ENCODE peak calls at places on chromosomes 16 and 17, in seven cellular contexts. C, S, X, K, P, J and Y are unnamed samples.

GRCh38 chr16:66958857-66959644 is 2.0 kb upstream of the CES3 start:
- DNase-seq in J (no peak), X (peak), C (no peak), P (no peak), S (no peak), K (no peak), Y (no peak)

GRCh38 chr17:37576281-37576680 is 32.9 kb downstream of the SYNRG start:
- DNase-seq in S (no peak), K (no peak), C (no peak), J (no peak), P (no peak), X (no peak), Y (no peak)

GRCh38 chr17:29838961-29839360 is 91.1 kb downstream of the SSH2 start:
- DNase-seq in X (peak), P (peak), J (no peak), S (peak), K (no peak), C (no peak), Y (no peak)

GRCh38 chr17:78886954-78887353 is 16.0 kb downstream of the CEP295NL start:
- DNase-seq in X (no peak), C (no peak), P (no peak), S (no peak), J (no peak), K (no peak), Y (no peak)

GRCh38 chr17:16282522-16282921 is 65.5 kb downstream of the PIGL start:
- DNase-seq in C (no peak), J (no peak), X (no peak), P (peak), S (no peak), K (no peak), Y (no peak)

GRCh38 chr16:62225675-62226074 is 189.4 kb upstream of the CDH8 start:
- DNase-seq in X (peak), C (no peak), S (peak), P (peak), K (no peak), J (no peak), Y (no peak)

GRCh38 chr16:180101-180920 is at the start of gene HBQ1:
- DNase-seq in S (no peak), J (no peak), P (peak), X (no peak), K (no peak), C (no peak), Y (peak)

GRCh38 chr17:66427134-66427533 is 124.7 kb downstream of the PRKCA start:
- DNase-seq in X (no peak), S (no peak), P (no peak), C (no peak), J (no peak), K (no peak), Y (no peak)

GRCh38 chr16:79618041-79618711 is 17.6 kb upstream of the MAF start:
- DNase-seq in P (no peak), J (no peak), X (no peak), C (no peak), K (no peak), S (no peak), Y (no peak)

GRCh38 chr16:35181422-35182030 is 1722.1 kb downstream of the TP53TG3F start:
- DNase-seq in C (no peak), X (no peak), P (no peak), S (no peak), K (no peak), J (no peak), Y (no peak)

GRCh38 chr16:11711662-11712061 is 31.0 kb downstream of the TXNDC11 start:
- DNase-seq in X (no peak), C (no peak), S (no peak), K (no peak), J (no peak), P (no peak), Y (no peak)

GRCh38 chr17:17783825-17784598 is 52.8 kb downstream of the SREBF1 start:
- DNase-seq in K (no peak), X (peak), S (peak), C (no peak), P (peak), J (no peak), Y (peak)

GRCh38 chr17:21214777-21215541 is 998 bp upstream of the TMEM11 start:
- DNase-seq in K (no peak), X (no peak), C (no peak), P (peak), J (no peak), S (no peak), Y (no peak)

GRCh38 chr17:44628234-44629188 is 27.8 kb upstream of the MEIOC start:
- DNase-seq in K (no peak), S (peak), C (no peak), P (peak), X (peak), J (no peak), Y (no peak)

GRCh38 chr16:72122916-72123315 is 29.3 kb downstream of the DHX38 start:
- DNase-seq in J (no peak), X (no peak), S (no peak), P (no peak), K (no peak), C (no peak), Y (no peak)

GRCh38 chr17:72151565-72152391 is 31.0 kb downstream of the SOX9 start:
- DNase-seq in C (no peak), K (no peak), S (peak), X (peak), J (no peak), P (peak), Y (no peak)

GRCh38 chr16:76193851-76194620 is 83.2 kb upstream of the CNTNAP4 start:
- DNase-seq in S (no peak), P (no peak), C (no peak), K (no peak), J (no peak), X (no peak), Y (no peak)

GRCh38 chr17:35038434-35038833 is 25.1 kb downstream of the RFFL start:
- DNase-seq in X (no peak), S (no peak), P (no peak), J (no peak), C (no peak), K (no peak), Y (no peak)

GRCh38 chr16:30183961-30184429 is 593 bp downstream of the CORO1A start:
- DNase-seq in S (no peak), X (peak), K (peak), J (peak), P (no peak), C (peak), Y (peak)

GRCh38 chr17:57305329-57305728 is 49.0 kb downstream of the MSI2 start:
- DNase-seq in X (no peak), P (no peak), S (no peak), J (no peak), K (no peak), C (no peak), Y (no peak)

GRCh38 chr16:52128407-52128806 is 418.5 kb downstream of the TOX3 start:
- DNase-seq in S (peak), X (no peak), K (no peak), P (no peak), C (no peak), J (no peak), Y (no peak)

GRCh38 chr17:39352511-39352910 is 48.9 kb downstream of the FBXL20 start:
- DNase-seq in C (no peak), S (no peak), P (no peak), J (no peak), X (no peak), K (no peak), Y (no peak)

GRCh38 chr16:51035110-51035498 is 116.0 kb downstream of the SALL1 start:
- DNase-seq in X (no peak), J (no peak), K (no peak), C (no peak), P (peak), S (no peak), Y (no peak)

GRCh38 chr16:89319883-89320716 is 102.6 kb downstream of the ZNF778 start:
- DNase-seq in K (no peak), X (peak), J (no peak), S (no peak), P (peak), C (no peak), Y (no peak)

GRCh38 chr17:62014526-62014925 is 50.6 kb downstream of the MED13 start:
- DNase-seq in K (no peak), C (no peak), P (peak), S (no peak), X (no peak), J (no peak), Y (no peak)

GRCh38 chr16:61362583-61362982 is 673.7 kb downstream of the CDH8 start:
- DNase-seq in X (no peak), P (no peak), K (no peak), J (no peak), C (no peak), S (no peak), Y (no peak)